ENCODE peak calls at places on chromosomes 7 and 10, in six cellular contexts. S is stomach; C is body of pancreas; M is naive thymus-derived CD4-positive, alpha-beta T cell; W is effector CD4-positive, alpha-beta T cell; N is cardiac muscle cell. E is an unnamed sample.

GRCh38 chr7:7438851-7439250 is 96.8 kb downstream of the COL28A1 start:
- DNase-seq in S (no peak), C (no peak), M (no peak), W (no peak), N (no peak), E (no peak)

GRCh38 chr10:42939685-42940366 is 137.0 kb upstream of the RET start:
- DNase-seq in S (no peak), C (no peak), M (no peak), W (no peak), N (no peak), E (no peak)

GRCh38 chr7:47653550-47654351 is 71.8 kb upstream of the TNS3 start:
- DNase-seq in S (no peak), C (no peak), M (no peak), W (no peak), N (no peak), E (no peak)

GRCh38 chr10:85008493-85009181 is 680.2 kb downstream of the CCSER2 start:
- DNase-seq in S (no peak), C (peak; percentile 66), M (no peak), W (no peak), N (no peak), E (no peak)

GRCh38 chr10:3139135-3139910 is 33.3 kb downstream of the PITRM1 start:
- DNase-seq in S (no peak), C (no peak), M (no peak), W (no peak), N (no peak), E (no peak)

GRCh38 chr10:131902211-131902610 is 1.4 kb downstream of the PPP2R2D start:
- DNase-seq in S (no peak), C (no peak), M (no peak), W (no peak), N (no peak), E (no peak)

GRCh38 chr7:29017666-29018065 is 59.5 kb upstream of the TRIL start:
- DNase-seq in S (no peak), C (no peak), M (no peak), W (no peak), N (no peak), E (no peak)

GRCh38 chr10:49074836-49075235 is 40.5 kb downstream of the VSTM4 start:
- DNase-seq in S (no peak), C (no peak), M (no peak), W (no peak), N (no peak), E (no peak)

GRCh38 chr7:124930173-124930623 is 573 bp upstream of the POT1 start:
- DNase-seq in S (no peak), C (no peak), M (no peak), W (no peak), N (no peak), E (no peak)

GRCh38 chr7:50988465-50988864 is 205.8 kb upstream of the GRB10 start:
- DNase-seq in S (no peak), C (no peak), M (no peak), W (no peak), N (no peak), E (no peak)

GRCh38 chr7:128446306-128446705 is 9.4 kb upstream of the HILPDA start:
- DNase-seq in S (no peak), C (peak; percentile 17), M (no peak), W (no peak), N (no peak), E (no peak)

GRCh38 chr10:28095791-28096367 is 97.0 kb upstream of the ODAD2 start:
- DNase-seq in S (no peak), C (no peak), M (no peak), W (no peak), N (no peak), E (no peak)

GRCh38 chr7:40674316-40674715 is 539.5 kb downstream of the SUGCT start:
- DNase-seq in S (no peak), C (no peak), M (no peak), W (no peak), N (no peak), E (no peak)

GRCh38 chr7:128826916-128827247 is 3.3 kb upstream of the FLNC start:
- DNase-seq in S (no peak), C (no peak), M (no peak), W (no peak), N (no peak), E (no peak)

GRCh38 chr7:80677629-80678028 is 39.2 kb downstream of the CD36 start:
- DNase-seq in S (no peak), C (no peak), M (no peak), W (no peak), N (no peak), E (no peak)

GRCh38 chr7:43625453-43625852 is 42.5 kb downstream of the STK17A start:
- DNase-seq in S (no peak), C (no peak), M (peak; percentile 60), W (peak; percentile 25), N (no peak), E (no peak)

GRCh38 chr10:126397166-126397565 is 8.9 kb upstream of the ADAM12 start:
- DNase-seq in S (no peak), C (no peak), M (no peak), W (no peak), N (no peak), E (no peak)

GRCh38 chr10:114386446-114386845 is 17.9 kb downstream of the AFAP1L2 start:
- DNase-seq in S (no peak), C (no peak), M (no peak), W (no peak), N (no peak), E (no peak)

GRCh38 chr7:87083865-87084519 is 24.5 kb upstream of the ELAPOR2 start:
- DNase-seq in S (no peak), C (no peak), M (no peak), W (no peak), N (no peak), E (no peak)

GRCh38 chr7:41788556-41788955 is 85.7 kb upstream of the INHBA start:
- DNase-seq in S (no peak), C (no peak), M (no peak), W (no peak), N (no peak), E (no peak)

GRCh38 chr10:427746-428519 is 261.5 kb downstream of the DIP2C start:
- DNase-seq in S (no peak), C (no peak), M (no peak), W (no peak), N (no peak), E (no peak)

GRCh38 chr7:4943297-4943696 is 15.7 kb downstream of the MMD2 start:
- DNase-seq in S (no peak), C (no peak), M (no peak), W (no peak), N (no peak), E (no peak)

GRCh38 chr7:55546826-55547225 is 25.5 kb downstream of the VOPP1 start:
- DNase-seq in S (peak; percentile 83), C (peak; percentile 82), M (no peak), W (no peak), N (no peak), E (no peak)

GRCh38 chr7:114973147-114973546 is 51.3 kb downstream of the MDFIC start:
- DNase-seq in S (no peak), C (no peak), M (no peak), W (no peak), N (no peak), E (no peak)

GRCh38 chr10:32337343-32337742 is 9.6 kb downstream of the EPC1 start:
- DNase-seq in S (no peak), C (no peak), M (no peak), W (no peak), N (peak; percentile 14), E (no peak)

GRCh38 chr7:129588268-129588667 is 23.3 kb upstream of the NRF1 start:
- DNase-seq in S (no peak), C (no peak), M (no peak), W (no peak), N (no peak), E (no peak)

GRCh38 chr10:112756118-112756512 is 193.9 kb upstream of the TCF7L2 start:
- DNase-seq in S (no peak), C (no peak), M (no peak), W (no peak), N (no peak), E (no peak)

GRCh38 chr7:14938181-14938580 is 35.6 kb upstream of the DGKB start:
- DNase-seq in S (no peak), C (no peak), M (no peak), W (no peak), N (no peak), E (no peak)

GRCh38 chr7:2880882-2881281 is 36.8 kb upstream of the GNA12 start:
- DNase-seq in S (no peak), C (no peak), M (no peak), W (no peak), N (no peak), E (no peak)

GRCh38 chr7:141409911-141410329 is 141.3 kb upstream of the AGK start:
- DNase-seq in S (no peak), C (no peak), M (no peak), W (no peak), N (no peak), E (no peak)

GRCh38 chr7:151398446-151399304 is 11.2 kb downstream of the WDR86 start:
- DNase-seq in S (no peak), C (no peak), M (no peak), W (no peak), N (no peak), E (no peak)

GRCh38 chr10:74842301-74842700 is 15.9 kb downstream of the KAT6B start:
- DNase-seq in S (no peak), C (no peak), M (no peak), W (no peak), N (no peak), E (no peak)

GRCh38 chr10:6128087-6128486 is 39.3 kb downstream of the RBM17 start:
- DNase-seq in S (no peak), C (no peak), M (no peak), W (no peak), N (no peak), E (peak; percentile 21)

GRCh38 chr7:47832105-47832715 is 116.1 kb downstream of the PKD1L1 start:
- DNase-seq in S (no peak), C (no peak), M (no peak), W (no peak), N (no peak), E (no peak)

GRCh38 chr7:11369696-11370095 is 396.0 kb downstream of the PHF14 start:
- DNase-seq in S (no peak), C (no peak), M (no peak), W (no peak), N (no peak), E (no peak)

GRCh38 chr7:107939472-107940145 is 48.6 kb downstream of the DLD start:
- DNase-seq in S (no peak), C (no peak), M (no peak), W (no peak), N (no peak), E (no peak)

GRCh38 chr10:18486444-18486843 is 164.9 kb downstream of the NSUN6 start:
- DNase-seq in S (no peak), C (no peak), M (no peak), W (no peak), N (no peak), E (no peak)

GRCh38 chr10:103838851-103839512 is 16.4 kb downstream of the SH3PXD2A start:
- DNase-seq in S (no peak), C (no peak), M (no peak), W (no peak), N (no peak), E (no peak)

GRCh38 chr7:80463272-80463920 is 48.5 kb downstream of the GNAT3 start:
- DNase-seq in S (no peak), C (no peak), M (no peak), W (no peak), N (no peak), E (no peak)